ENCODE peak calls at places on chromosomes 2 and 18, in eight cellular contexts. H is HCT116, N is H1, S is GM12878, E is SK-N-SH, C is HepG2, J is K562, T is endothelial cell of umbilical vein. P is an unnamed sample.

GRCh38 chr2:192218970-192219369 is 24.2 kb upstream of the TMEFF2 start:
- DNase-seq in J (no peak), T (no peak), S (no peak), N (no peak), E (no peak), H (no peak), C (no peak), P (no peak)

GRCh38 chr2:74548285-74548918 is 5.3 kb downstream of the LOXL3 start:
- DNase-seq in J (peak; percentile 38), T (no peak), N (no peak), C (no peak), E (peak; percentile 40), H (no peak), S (no peak), P (no peak)

GRCh38 chr2:19207452-19207851 is 151.0 kb downstream of the OSR1 start:
- DNase-seq in J (no peak), H (no peak), T (no peak), S (no peak), N (no peak), E (no peak), C (no peak), P (no peak)

GRCh38 chr2:149972039-149972438 is 384.5 kb upstream of the MMADHC start:
- DNase-seq in T (no peak), E (no peak), H (no peak), J (no peak), C (no peak), N (no peak), S (no peak), P (no peak)

GRCh38 chr2:174023591-174024523 is 58.7 kb upstream of the SP3 start:
- DNase-seq in J (peak; percentile 11), N (no peak), H (peak; percentile 27), C (peak; percentile 78), T (no peak), E (peak; percentile 81), S (no peak), P (peak; percentile 30)

GRCh38 chr2:12318427-12319057 is 398.2 kb upstream of the TRIB2 start:
- DNase-seq in E (no peak), N (no peak), H (no peak), T (no peak), J (no peak), S (no peak), C (no peak), P (peak; percentile 74)

GRCh38 chr2:132774189-132774588 is 104.2 kb upstream of the LYPD1 start:
- DNase-seq in H (no peak), E (no peak), S (no peak), J (no peak), T (no peak), C (no peak), N (no peak), P (no peak)

GRCh38 chr2:37588316-37588777 is 83.1 kb downstream of the CDC42EP3 start:
- DNase-seq in N (no peak), E (no peak), T (peak; percentile 20), H (peak; percentile 79), C (no peak), J (no peak), S (no peak), P (no peak)

GRCh38 chr2:37622434-37623202 is 48.8 kb downstream of the CDC42EP3 start:
- DNase-seq in H (no peak), E (no peak), S (no peak), N (no peak), J (no peak), C (no peak), T (no peak), P (no peak)

GRCh38 chr2:71736091-71736878 is 282.9 kb downstream of the DYSF start:
- DNase-seq in C (no peak), T (no peak), E (no peak), N (no peak), H (no peak), S (no peak), J (no peak), P (no peak)

GRCh38 chr2:25697559-25698341 is 24.4 kb upstream of the DTNB start:
- DNase-seq in N (no peak), T (no peak), S (no peak), C (no peak), J (no peak), H (no peak), E (no peak), P (no peak)

GRCh38 chr2:151720521-151720920 is 13.8 kb downstream of the NEB start:
- DNase-seq in N (no peak), S (no peak), C (no peak), H (no peak), J (no peak), T (no peak), E (no peak), P (no peak)

GRCh38 chr18:74152270-74152669 is 3.9 kb downstream of the TIMM21 start:
- DNase-seq in E (no peak), T (no peak), S (no peak), H (no peak), C (no peak), J (no peak), N (no peak), P (no peak)

GRCh38 chr2:26100384-26100783 is 66.5 kb downstream of the RAB10 start:
- DNase-seq in H (no peak), C (no peak), E (no peak), S (no peak), T (no peak), N (no peak), J (no peak), P (no peak)

GRCh38 chr2:102806250-102806837 is 44.5 kb downstream of the TMEM182 start:
- DNase-seq in E (peak; percentile 75), S (no peak), J (peak; percentile 74), N (peak; percentile 31), H (peak; percentile 37), T (peak; percentile 79), C (peak; percentile 73), P (peak; percentile 14)

GRCh38 chr2:138015494-138015893 is 51.2 kb downstream of the HNMT start:
- DNase-seq in T (no peak), E (no peak), N (no peak), S (no peak), C (no peak), J (no peak), H (no peak), P (no peak)

DNA sequence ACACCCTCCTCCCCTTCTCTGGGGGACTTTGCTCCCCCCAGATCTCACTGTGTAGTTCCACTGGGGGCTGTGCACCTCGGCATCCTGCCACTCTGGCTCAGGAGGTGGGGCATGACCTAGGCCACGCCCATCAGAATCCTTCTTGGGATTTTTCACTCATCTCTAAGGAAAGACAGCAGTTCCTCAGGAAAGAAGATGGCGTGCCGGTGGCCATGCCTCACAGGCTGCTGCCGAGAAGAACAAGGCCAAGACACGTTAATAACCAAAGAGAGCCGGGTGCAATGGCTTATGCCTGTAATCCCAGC is 3.2 kb downstream of the NMUR1 start:
- DNase-seq in C (no peak), T (no peak), S (no peak), H (no peak), E (no peak), J (no peak), N (no peak), P (no peak)
- TF ChIP-seq POLR2AphosphoS5 in C (no peak), T (no peak), S (no peak), H (no peak), E (no peak), J (no peak), N (no peak), P (no peak)

GRCh38 chr18:60686142-60686541 is 313.6 kb upstream of the MC4R start:
- DNase-seq in H (no peak), S (no peak), C (no peak), T (peak; percentile 2), J (no peak), E (no peak), N (no peak), P (no peak)
- H3K9ac ChIP-seq in H (no peak overlapping the region), S (no peak overlapping the region), C (no peak overlapping the region), T (no peak overlapping the region), J (no peak overlapping the region), E (no peak overlapping the region), N (no peak overlapping the region), P (no peak overlapping the region)

DNA sequence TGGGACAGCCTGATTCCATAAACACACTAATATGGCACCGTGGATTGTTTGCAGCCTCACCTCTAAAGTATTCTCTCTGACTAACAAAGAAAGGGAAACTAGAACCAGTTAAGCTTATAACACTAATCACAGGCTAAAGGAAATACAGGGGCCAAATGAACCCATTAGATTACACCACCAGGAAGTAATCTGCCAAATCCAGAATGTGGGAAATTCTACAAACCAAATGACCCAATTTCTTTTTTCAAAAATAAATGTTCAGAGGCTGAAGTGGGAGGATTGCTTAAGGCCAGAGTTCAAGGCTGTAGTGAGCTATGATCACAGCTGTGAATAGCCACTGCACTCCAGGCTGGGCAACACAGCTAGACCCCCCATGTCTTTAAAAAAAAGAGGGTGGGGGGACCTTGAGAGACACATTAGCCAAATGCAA is 1.5 kb upstream of the MPPE1 start:
- DNase-seq in T (peak; percentile 49), E (no peak), N (no peak), C (peak; percentile 26), H (no peak), J (no peak), S (no peak), P (no peak)
- H3K27ac ChIP-seq in T (no peak overlapping the region), E (no peak overlapping the region), N (no peak overlapping the region), C (peak overlapping the region; percentile 96), H (peak overlapping the region; percentile 91), J (no peak overlapping the region), S (peak overlapping the region; percentile 95), P (no peak overlapping the region)

GRCh38 chr2:216633616-216634316 is 546 bp downstream of the IGFBP2 start:
- DNase-seq in H (no peak), C (no peak), N (no peak), E (peak; percentile 79), J (no peak), T (peak; percentile 55), S (no peak), P (no peak)

GRCh38 chr2:216632321-216632951 is 784 bp upstream of the IGFBP2 start:
- DNase-seq in H (no peak), S (no peak), T (no peak), E (no peak), N (no peak), J (no peak), C (no peak), P (no peak)

GRCh38 chr2:216634317-216635148 is 1.3 kb downstream of the IGFBP2 start:
- DNase-seq in S (no peak), E (peak; percentile 59), H (no peak), N (no peak), T (peak; percentile 29), C (no peak), J (no peak), P (no peak)

GRCh38 chr2:216635171-216635570 is 2.0 kb downstream of the IGFBP2 start:
- DNase-seq in T (peak; percentile 36), S (no peak), C (no peak), E (peak; percentile 54), J (no peak), H (no peak), N (no peak), P (no peak)

DNA sequence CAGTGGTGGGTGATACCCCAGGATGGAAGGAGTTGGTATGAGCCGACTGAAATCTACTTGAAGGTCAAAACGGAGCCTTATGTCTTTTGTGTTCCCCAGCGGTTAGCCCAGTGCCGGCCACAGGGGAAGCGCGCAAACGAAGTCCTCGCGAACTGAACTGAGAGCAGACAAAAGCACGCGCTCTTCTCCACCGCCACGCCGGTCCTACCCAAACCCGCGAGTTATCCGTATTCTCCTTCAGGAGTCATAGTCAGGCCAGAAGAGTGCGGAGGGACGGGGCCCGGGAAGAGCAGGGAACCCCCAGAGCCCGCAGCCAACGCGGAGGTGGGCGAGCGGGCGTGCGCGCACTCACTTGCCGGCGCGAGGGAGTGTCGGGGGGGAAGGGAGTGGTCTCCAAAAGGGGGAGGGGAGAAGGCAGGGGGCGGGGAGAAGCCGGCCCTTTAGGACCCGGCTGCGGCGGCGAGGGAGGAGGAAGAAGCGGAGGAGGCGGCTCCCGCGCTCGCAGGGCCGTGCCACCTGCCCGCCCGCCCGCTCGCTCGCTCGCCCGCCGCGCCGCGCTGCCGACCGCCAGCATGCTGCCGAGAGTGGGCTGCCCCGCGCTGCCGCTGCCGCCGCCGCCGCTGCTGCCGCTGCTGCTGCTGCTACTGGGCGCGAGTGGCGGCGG is at the start of gene IGFBP2:
- DNase-seq in S (no peak), H (peak; percentile 41), N (no peak), T (peak; percentile 56), J (no peak), C (no peak), E (peak; percentile 96), P (no peak)
- TF ChIP-seq POLR2AphosphoS5 in S (no peak), H (peak; percentile 58), N (peak; percentile 75), T (no peak), J (no peak), C (no peak), E (peak; percentile 68), P (peak; percentile 78)

P was measured in SK-N-MC.